ENCODE peak calls at places on chromosomes 12 and 14, in nine cellular contexts. E is K562, L is mammary epithelial cell, G is IMR-90, I is GM23248, K is HCT116, T is Karpas-422, M is DND-41, U is mesendoderm. R is an unnamed sample.

GRCh38 chr12:45703942-45704341 is 25.6 kb upstream of the ARID2 start:
- DNase-seq in U (no peak), K (no peak), T (no peak), L (peak; percentile 6), E (no peak), M (no peak), G (peak; percentile 81), I (peak; percentile 15), R (no peak)

GRCh38 chr12:4107436-4107878 is 166.1 kb upstream of the CCND2 start:
- DNase-seq in K (peak; percentile 26), U (peak; percentile 90), G (peak; percentile 53), I (peak; percentile 67), M (peak; percentile 60), L (peak; percentile 79), E (peak; percentile 57), T (peak; percentile 88), R (peak; percentile 89)

GRCh38 chr12:4290011-4290790 is 16.6 kb downstream of the CCND2 start:
- DNase-seq in T (no peak), U (no peak), G (no peak), L (no peak), E (no peak), I (no peak), K (no peak), M (no peak), R (peak; percentile 41)

GRCh38 chr14:99436247-99437180 is 44.1 kb downstream of the SETD3 start:
- DNase-seq in I (peak; percentile 14), G (peak; percentile 70), T (no peak), L (no peak), M (no peak), E (no peak), K (no peak), U (no peak), R (no peak)

GRCh38 chr12:106089935-106090334 is 48.8 kb downstream of the NUAK1 start:
- DNase-seq in M (no peak), T (no peak), U (no peak), K (no peak), L (no peak), G (no peak), E (no peak), I (no peak), R (no peak)

GRCh38 chr14:91835920-91836843 is 31.2 kb downstream of the TC2N start:
- DNase-seq in L (peak; percentile 84), K (peak; percentile 56), U (peak; percentile 93), T (no peak), M (no peak), E (peak; percentile 89), I (peak; percentile 20), G (no peak), R (peak; percentile 97)

GRCh38 chr14:26925876-26926584 is 328.2 kb upstream of the NOVA1 start:
- DNase-seq in G (no peak), L (no peak), T (no peak), I (peak; percentile 10), K (no peak), U (peak; percentile 69), E (no peak), M (no peak), R (peak; percentile 56)

GRCh38 chr14:103633391-103633790 is 4.4 kb downstream of the KLC1 start:
- DNase-seq in L (no peak), T (no peak), K (no peak), I (peak; percentile 27), E (no peak), U (no peak), M (no peak), G (no peak), R (no peak)

GRCh38 chr14:67186789-67187188 is 2.5 kb upstream of the GARIN2 start:
- DNase-seq in G (peak; percentile 34), M (peak; percentile 67), K (peak; percentile 6), L (peak; percentile 5), E (no peak), U (no peak), I (peak; percentile 6), T (peak; percentile 38), R (no peak)

GRCh38 chr14:62118461-62118860 is 356.2 kb downstream of the SNAPC1 start:
- DNase-seq in T (no peak), G (no peak), E (no peak), U (no peak), K (no peak), M (no peak), I (no peak), L (no peak), R (no peak)

GRCh38 chr14:62118871-62119270 is 356.7 kb downstream of the SNAPC1 start:
- DNase-seq in M (no peak), K (no peak), E (no peak), U (no peak), T (no peak), L (no peak), I (no peak), G (no peak), R (no peak)

GRCh38 chr14:62117718-62118164 is 355.5 kb downstream of the SNAPC1 start:
- DNase-seq in I (peak; percentile 4), L (no peak), M (no peak), E (no peak), G (peak; percentile 0), U (no peak), T (no peak), K (no peak), R (no peak)

DNA sequence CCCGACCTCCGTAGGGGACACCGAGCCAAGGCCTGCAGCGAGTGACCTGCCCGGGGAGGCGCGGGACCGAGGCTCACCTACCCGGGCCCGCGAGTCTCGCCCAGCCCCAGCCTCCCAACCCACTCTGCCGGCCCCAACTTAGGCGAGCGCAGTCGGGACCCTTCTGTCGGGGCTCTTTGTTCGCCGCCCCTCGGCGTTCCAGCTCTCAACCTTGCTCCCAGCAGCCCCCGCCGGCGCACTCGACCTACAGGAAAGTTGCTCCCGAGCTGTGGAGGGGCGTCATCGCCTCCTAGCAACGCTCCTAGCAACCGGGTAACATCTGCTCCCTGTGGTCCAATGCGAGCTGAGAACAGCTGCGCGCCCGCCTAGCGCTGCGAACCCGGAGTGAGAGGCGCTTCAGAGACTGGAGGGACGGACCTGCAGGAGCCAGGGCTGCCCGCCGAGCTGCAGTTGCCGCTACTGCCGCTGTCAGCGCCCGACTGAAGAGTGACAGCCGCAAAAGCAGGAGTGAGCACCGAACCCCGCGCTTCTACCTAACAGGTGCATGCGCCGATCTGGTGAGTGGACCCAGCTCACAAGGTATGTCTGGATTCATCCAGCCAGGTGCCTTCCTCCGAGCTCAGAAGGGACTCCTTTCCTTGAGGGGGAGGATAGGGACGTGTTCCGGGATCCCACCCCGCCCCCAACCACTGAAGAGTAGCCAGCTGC is 354.9 kb downstream of the SNAPC1 start:
- DNase-seq in I (peak; percentile 60), L (peak; percentile 40), E (no peak), K (no peak), U (peak; percentile 98), G (peak; percentile 83), M (peak; percentile 7), T (no peak), R (peak; percentile 98)
- H3K9ac ChIP-seq in I (no peak overlapping the region), L (no peak overlapping the region), E (no peak overlapping the region), K (no peak overlapping the region), U (no peak overlapping the region), G (peak overlapping the region; percentile 32), M (no peak overlapping the region), T (no peak overlapping the region), R (peak overlapping the region; percentile 5)

DNA sequence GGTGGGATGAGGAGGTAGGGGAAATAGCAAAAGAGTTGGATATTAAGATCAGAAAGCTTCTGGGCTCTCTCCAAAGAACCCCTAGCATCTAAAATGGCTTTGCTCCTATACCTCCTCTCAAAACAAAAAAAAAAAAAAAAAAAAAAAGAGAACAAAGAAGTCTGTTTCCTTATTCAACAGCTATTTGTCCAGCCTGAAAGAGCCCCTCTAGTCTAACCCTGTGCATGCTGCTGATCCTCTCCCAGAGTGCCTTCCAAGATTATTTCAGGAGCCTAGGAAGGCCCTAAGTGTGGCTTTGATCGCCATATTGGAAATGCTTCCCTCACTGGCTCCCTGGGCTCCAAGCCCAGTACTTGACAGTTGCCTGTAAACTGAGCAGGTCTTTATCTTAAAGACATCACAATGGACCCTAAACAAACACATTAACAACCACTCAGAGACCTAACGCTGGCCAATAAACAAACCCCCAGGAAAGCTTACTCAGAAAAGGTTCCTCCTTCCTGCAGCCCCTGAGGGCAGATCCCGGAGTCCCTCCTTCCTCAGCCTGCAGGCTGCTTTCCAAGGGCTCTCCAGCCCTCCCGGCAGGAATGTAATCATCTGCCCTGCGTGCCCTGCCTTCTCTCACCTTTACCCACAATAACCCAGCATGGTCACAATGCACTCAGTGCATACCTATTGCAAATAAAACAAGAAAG is 17.4 kb upstream of the COL2A1 start:
- DNase-seq in T (no peak), L (no peak), U (peak; percentile 99), I (no peak), E (no peak), G (no peak), M (no peak), K (no peak), R (peak; percentile 97)
- H3K27ac ChIP-seq in T (no peak overlapping the region), L (no peak overlapping the region), U (no peak overlapping the region), I (no peak overlapping the region), E (no peak overlapping the region), G (no peak overlapping the region), M (no peak overlapping the region), K (no peak overlapping the region), R (no peak overlapping the region)

GRCh38 chr12:68375701-68376469 is 43.7 kb upstream of the MDM1 start:
- DNase-seq in K (no peak), M (no peak), U (no peak), G (peak; percentile 51), T (no peak), E (no peak), L (no peak), I (peak; percentile 30), R (peak; percentile 62)

GRCh38 chr12:68373836-68374314 is 41.7 kb upstream of the MDM1 start:
- DNase-seq in M (no peak), E (no peak), K (no peak), L (no peak), U (no peak), I (no peak), G (no peak), T (no peak), R (no peak)

GRCh38 chr12:68374315-68374982 is 42.3 kb upstream of the MDM1 start:
- DNase-seq in G (no peak), E (no peak), M (no peak), I (no peak), K (no peak), L (peak; percentile 17), U (no peak), T (no peak), R (no peak)

GRCh38 chr12:68378859-68379628 is 46.9 kb upstream of the MDM1 start:
- DNase-seq in G (no peak), I (peak; percentile 30), L (no peak), M (no peak), T (no peak), K (no peak), E (no peak), U (no peak), R (no peak)

GRCh38 chr12:68376901-68377300 is 44.7 kb upstream of the MDM1 start:
- DNase-seq in K (no peak), U (no peak), M (no peak), I (no peak), E (no peak), L (no peak), T (peak; percentile 70), G (no peak), R (no peak)
- H3K4me1 ChIP-seq in K (no peaks in the 10 kb centered on the region), U (peaks cover 3% of the 10 kb centered on the region), M (peaks cover 15% of the 10 kb centered on the region), I (peaks cover 11% of the 10 kb centered on the region), E (peaks cover 54% of the 10 kb centered on the region), L (peaks cover 5% of the 10 kb centered on the region), T (peaks cover 18% of the 10 kb centered on the region), G (no peaks in the 10 kb centered on the region), R (no peaks in the 10 kb centered on the region)

DNA sequence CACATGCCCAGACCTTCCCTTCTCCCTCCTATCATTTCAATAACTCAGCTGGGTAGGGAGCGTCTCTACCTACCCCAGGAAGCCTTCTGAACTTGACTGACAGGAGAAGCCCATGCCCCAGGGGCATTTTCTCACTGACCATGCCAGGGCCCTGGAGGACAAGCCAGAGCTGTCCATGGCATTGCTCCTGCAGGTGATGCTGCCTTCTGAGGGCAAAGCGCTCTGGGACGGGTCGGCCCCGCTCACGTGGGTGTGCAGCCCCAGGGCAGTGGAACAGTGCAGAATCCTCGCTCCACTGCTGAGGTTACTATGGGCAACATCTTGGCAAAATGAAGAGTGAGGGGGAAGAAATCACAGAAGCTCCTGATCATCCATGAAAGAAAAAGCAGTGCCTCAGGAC is 28.5 kb upstream of the CIPC start:
- DNase-seq in K (no peak), T (no peak), M (no peak), G (no peak), I (no peak), E (no peak), U (no peak), L (no peak), R (no peak)
- H3K9ac ChIP-seq in K (no peak overlapping the region), T (no peak overlapping the region), M (no peak overlapping the region), G (no peak overlapping the region), I (no peak overlapping the region), E (no peak overlapping the region), U (no peak overlapping the region), L (no peak overlapping the region), R (no peak overlapping the region)